ENCODE peak calls at places on chromosomes 3 and 15, in eight cellular contexts. W is bronchial epithelial cell; S is activated naive CD8-positive, alpha-beta T cell treated with anti-CD3 and anti-CD28 coated beads, Interleukin-2, amount 50 U/mL, for 24 hours; R is prostate gland; D is neural crest cell; Q is lung microvascular endothelial cell; Y is heart left ventricle; L is mesothelial cell of epicardium. H is an unnamed sample.

GRCh38 chr3:134998855-134999254 is 203.8 kb downstream of the EPHB1 start:
- DNase-seq in W (no peak), S (no peak), R (no peak), D (no peak), Q (no peak), Y (no peak), L (no peak), H (no peak)

GRCh38 chr3:178736300-178736699 is 200.1 kb downstream of the KCNMB2 start:
- DNase-seq in W (peak), S (no peak), R (no peak), D (no peak), Q (no peak), Y (peak), L (no peak), H (no peak)

GRCh38 chr15:69491051-69491505 is 38.5 kb downstream of the RPLP1 start:
- DNase-seq in W (no peak), S (no peak), R (no peak), D (no peak), Q (no peak), Y (peak), L (no peak), H (no peak)

GRCh38 chr3:71961891-71962290 is 176.9 kb upstream of the PROK2 start:
- DNase-seq in W (no peak), S (no peak), R (no peak), D (no peak), Q (no peak), Y (no peak), L (no peak), H (no peak)

GRCh38 chr3:46422617-46423016 is 15.6 kb downstream of the CCRL2 start:
- DNase-seq in W (peak), S (no peak), R (no peak), D (no peak), Q (peak), Y (no peak), L (no peak), H (no peak)

GRCh38 chr15:59436774-59437472 is 1.1 kb upstream of the FAM81A start:
- DNase-seq in W (no peak), S (no peak), R (no peak), D (no peak), Q (peak), Y (peak), L (no peak), H (no peak)

GRCh38 chr3:142609136-142609535 is 12.9 kb downstream of the PLS1 start:
- DNase-seq in W (no peak), S (no peak), R (no peak), D (no peak), Q (no peak), Y (no peak), L (no peak), H (no peak)

GRCh38 chr3:16069149-16069922 is 105.1 kb upstream of the GALNT15 start:
- DNase-seq in W (peak), S (no peak), R (no peak), D (no peak), Q (peak), Y (no peak), L (no peak), H (no peak)

GRCh38 chr15:59388670-59389069 is 16.0 kb upstream of the MYO1E start:
- DNase-seq in W (peak), S (no peak), R (no peak), D (no peak), Q (peak), Y (no peak), L (no peak), H (no peak)

GRCh38 chr3:66128623-66129022 is 89.9 kb upstream of the MAGI1 start:
- DNase-seq in W (no peak), S (no peak), R (no peak), D (no peak), Q (no peak), Y (no peak), L (no peak), H (no peak)

GRCh38 chr3:14222457-14222856 is 43.8 kb downstream of the LSM3 start:
- DNase-seq in W (no peak), S (no peak), R (no peak), D (no peak), Q (no peak), Y (no peak), L (no peak), H (no peak)

GRCh38 chr3:48693826-48694225 is 8.1 kb upstream of the NCKIPSD start:
- DNase-seq in W (no peak), S (no peak), R (no peak), D (no peak), Q (no peak), Y (no peak), L (no peak), H (no peak)

GRCh38 chr3:22245817-22246583 is 495.0 kb upstream of the ZNF385D start:
- DNase-seq in W (no peak), S (no peak), R (no peak), D (no peak), Q (no peak), Y (no peak), L (no peak), H (no peak)

GRCh38 chr3:155744091-155744625 is 713 bp downstream of the PLCH1 start:
- DNase-seq in W (no peak), S (peak), R (peak), D (peak), Q (peak), Y (peak), L (peak), H (no peak)

GRCh38 chr3:61627768-61628185 is 66.4 kb downstream of the PTPRG start:
- DNase-seq in W (peak), S (no peak), R (no peak), D (no peak), Q (peak), Y (no peak), L (no peak), H (no peak)

GRCh38 chr3:111764645-111765091 is 94.4 kb upstream of the PHLDB2 start:
- DNase-seq in W (peak), S (no peak), R (no peak), D (no peak), Q (peak), Y (no peak), L (no peak), H (no peak)

GRCh38 chr15:92638709-92639365 is 16.7 kb downstream of the FAM174B start:
- DNase-seq in W (no peak), S (no peak), R (peak), D (no peak), Q (no peak), Y (no peak), L (no peak), H (no peak)

GRCh38 chr3:170331143-170331542 is 26.4 kb upstream of the SKIL start:
- DNase-seq in W (peak), S (no peak), R (no peak), D (no peak), Q (peak), Y (no peak), L (no peak), H (no peak)

GRCh38 chr3:69086133-69086722 is 1.5 kb downstream of the ARL6IP5 start:
- DNase-seq in W (peak), S (peak), R (peak), D (no peak), Q (peak), Y (peak), L (peak), H (no peak)

GRCh38 chr3:126180477-126181397 is at the start of gene ALDH1L1:
- DNase-seq in W (peak), S (no peak), R (peak), D (peak), Q (no peak), Y (peak), L (peak), H (no peak)

GRCh38 chr3:195911041-195911945 is 2.9 kb upstream of the TNK2 start:
- DNase-seq in W (peak), S (no peak), R (no peak), D (no peak), Q (no peak), Y (no peak), L (no peak), H (no peak)

GRCh38 chr3:44974406-44974805 is 1.6 kb downstream of the ZDHHC3 start:
- DNase-seq in W (no peak), S (no peak), R (no peak), D (no peak), Q (no peak), Y (no peak), L (no peak), H (no peak)

GRCh38 chr3:13627681-13628080 is 78.8 kb downstream of the FBLN2 start:
- DNase-seq in W (no peak), S (no peak), R (no peak), D (no peak), Q (no peak), Y (peak), L (no peak), H (no peak)

GRCh38 chr3:8757551-8758518 is 11.6 kb downstream of the OXTR start:
- DNase-seq in W (no peak), S (no peak), R (no peak), D (no peak), Q (no peak), Y (no peak), L (peak), H (no peak)

GRCh38 chr3:180354214-180354613 is 247.7 kb upstream of the TTC14 start:
- DNase-seq in W (no peak), S (no peak), R (no peak), D (no peak), Q (no peak), Y (no peak), L (no peak), H (no peak)

GRCh38 chr3:8839607-8840325 is 70.4 kb upstream of the OXTR start:
- DNase-seq in W (peak), S (no peak), R (no peak), D (no peak), Q (no peak), Y (no peak), L (no peak), H (no peak)

GRCh38 chr3:193805448-193805847 is 212.4 kb downstream of the OPA1 start:
- DNase-seq in W (peak), S (no peak), R (peak), D (no peak), Q (peak), Y (peak), L (peak), H (no peak)

GRCh38 chr3:134090031-134090430 is 60.3 kb upstream of the SLCO2A1 start:
- DNase-seq in W (peak), S (no peak), R (no peak), D (no peak), Q (no peak), Y (no peak), L (no peak), H (no peak)

GRCh38 chr3:10272977-10273376 is 19.8 kb downstream of the GHRL start:
- DNase-seq in W (no peak), S (no peak), R (no peak), D (no peak), Q (no peak), Y (no peak), L (no peak), H (no peak)